ENCODE peak calls at places on chromosomes 7 and 10, in ten cellular contexts. F is KBM-7, D is Peyer's patch, R is WERI-Rb-1, I is fibroblast of the conjunctiva, X is amniotic stem cell, S is HT-29, Q is NCI-H510A, A is lower lobe of right lung, P is IMR-90. G is an unnamed sample.

GRCh38 chr7:22814261-22815208 is 8.1 kb downstream of the TOMM7 start:
- DNase-seq in Q (no peak), I (no peak), D (no peak), A (no peak), F (no peak), R (no peak), X (peak), S (peak), P (peak), G (no peak)

GRCh38 chr7:8436965-8437364 is 3.6 kb downstream of the NXPH1 start:
- DNase-seq in P (no peak), A (no peak), F (peak), X (no peak), S (peak), I (no peak), R (peak), Q (peak), D (peak), G (peak)

GRCh38 chr10:57849726-57850357 is 417.9 kb downstream of the IPMK start:
- DNase-seq in A (no peak), I (no peak), S (peak), R (no peak), Q (no peak), X (no peak), D (no peak), F (no peak), P (peak), G (no peak)

GRCh38 chr10:108360187-108360586 is 1195.7 kb upstream of the SORCS1 start:
- DNase-seq in I (no peak), A (no peak), X (no peak), Q (no peak), F (no peak), S (peak), D (no peak), R (no peak), P (peak), G (no peak)

GRCh38 chr7:99737726-99738125 is 2.7 kb upstream of the CYP3A7 start:
- DNase-seq in S (no peak), P (no peak), I (no peak), R (no peak), A (no peak), X (no peak), F (peak), Q (no peak), D (no peak), G (no peak)

GRCh38 chr7:141014091-141014490 is 661 bp downstream of the MRPS33 start:
- DNase-seq in F (no peak), R (no peak), S (peak), A (no peak), D (no peak), P (peak), I (peak), X (peak), Q (no peak), G (no peak)

GRCh38 chr7:46257766-46258448 is 336.8 kb upstream of the IGFBP3 start:
- DNase-seq in S (peak), D (no peak), X (peak), F (no peak), P (peak), I (peak), A (no peak), R (no peak), Q (no peak), G (no peak)

GRCh38 chr10:76015245-76015644 is 583.8 kb downstream of the LRMDA start:
- DNase-seq in F (no peak), A (no peak), D (no peak), I (no peak), P (no peak), S (no peak), X (no peak), Q (no peak), R (no peak), G (no peak)

GRCh38 chr10:26214004-26214403 is 2.6 kb upstream of the GAD2 start:
- DNase-seq in A (no peak), Q (no peak), I (no peak), D (no peak), R (no peak), S (no peak), X (no peak), P (no peak), F (no peak), G (no peak)

GRCh38 chr10:113030453-113030852 is 80.4 kb downstream of the TCF7L2 start:
- DNase-seq in R (no peak), P (peak), Q (no peak), S (no peak), X (no peak), A (no peak), D (no peak), I (no peak), F (no peak), G (no peak)

GRCh38 chr7:97269741-97270140 is 152.2 kb downstream of the SDHAF3 start:
- DNase-seq in I (no peak), D (no peak), F (no peak), S (no peak), A (no peak), Q (no peak), R (no peak), P (no peak), X (no peak), G (no peak)

GRCh38 chr10:103618575-103619423 is 125.3 kb downstream of the NEURL1 start:
- DNase-seq in R (peak), X (no peak), S (no peak), F (no peak), A (no peak), Q (no peak), I (peak), D (no peak), P (no peak), G (peak)

GRCh38 chr7:110759069-110759468 is 331.9 kb upstream of the LRRN3 start:
- DNase-seq in P (no peak), F (no peak), S (no peak), D (no peak), I (no peak), X (no peak), Q (no peak), A (no peak), R (no peak), G (no peak)

GRCh38 chr7:28953628-28954027 is 4.5 kb downstream of the TRIL start:
- DNase-seq in I (no peak), F (no peak), D (no peak), S (no peak), A (no peak), P (peak), R (no peak), Q (no peak), X (no peak), G (no peak)

GRCh38 chr7:37186753-37187152 is 261.9 kb downstream of the ELMO1 start:
- DNase-seq in I (no peak), S (no peak), D (no peak), X (no peak), Q (no peak), P (no peak), F (no peak), A (no peak), R (no peak), G (no peak)

GRCh38 chr10:60099998-60100747 is 193.8 kb upstream of the CCDC6 start:
- DNase-seq in A (no peak), X (peak), F (peak), R (no peak), D (no peak), P (peak), S (peak), Q (no peak), I (peak), G (no peak)

GRCh38 chr7:151168022-151168786 is 710 bp upstream of the GBX1 start:
- DNase-seq in S (peak), P (no peak), F (peak), X (no peak), I (no peak), D (peak), A (peak), R (peak), Q (no peak), G (no peak)

GRCh38 chr10:99248824-99249223 is 13.2 kb upstream of the HPSE2 start:
- DNase-seq in D (no peak), Q (no peak), I (no peak), R (no peak), F (no peak), X (no peak), P (no peak), A (no peak), S (no peak), G (no peak)

GRCh38 chr10:130024779-130025178 is 60.7 kb upstream of the EBF3 start:
- DNase-seq in P (no peak), X (no peak), R (no peak), D (no peak), A (no peak), I (no peak), Q (no peak), F (no peak), S (no peak), G (no peak)

GRCh38 chr10:51090190-51090589 is 15.9 kb downstream of the PRKG1 start:
- DNase-seq in Q (no peak), S (no peak), I (peak), X (no peak), P (peak), A (no peak), F (no peak), D (no peak), R (no peak), G (no peak)

GRCh38 chr7:130144632-130145171 is 60.5 kb downstream of the TMEM209 start:
- DNase-seq in I (no peak), R (no peak), F (no peak), Q (no peak), S (peak), A (no peak), P (peak), D (no peak), X (no peak), G (no peak)